ENCODE peak calls at places on chromosomes 6 and 20, in seven cellular contexts. One of them, this sample, is unnamed.

GRCh38 chr6:153024401-153025017 is 22.0 kb upstream of the MTRF1L start:
- DNase-seq in GM12878: peak; percentile 45
- DNase-seq in stomach: peak; percentile 25
- DNase-seq in HepG2: peak; percentile 75
- DNase-seq in esophagus muscularis mucosa: no peak
- DNase-seq in sigmoid colon: no peak
- DNase-seq in transverse colon: peak; percentile 22
- DNase-seq in this sample: no peak

GRCh38 chr6:110593637-110594036 is 117.2 kb upstream of the SLC22A16 start:
- DNase-seq in stomach: no peak
- DNase-seq in GM12878: no peak
- DNase-seq in transverse colon: no peak
- DNase-seq in sigmoid colon: no peak
- DNase-seq in HepG2: peak; percentile 12
- DNase-seq in esophagus muscularis mucosa: no peak
- DNase-seq in this sample: no peak

GRCh38 chr6:166989427-166990034 is 9.7 kb upstream of the CEP43 start:
- DNase-seq in stomach: no peak
- DNase-seq in GM12878: no peak
- DNase-seq in HepG2: peak; percentile 47
- DNase-seq in esophagus muscularis mucosa: no peak
- DNase-seq in sigmoid colon: no peak
- DNase-seq in transverse colon: no peak
- DNase-seq in this sample: no peak

GRCh38 chr20:50721881-50722281 is 9.5 kb upstream of the PARD6B start:
- DNase-seq in esophagus muscularis mucosa: no peak
- DNase-seq in HepG2: no peak
- DNase-seq in sigmoid colon: peak; percentile 56
- DNase-seq in stomach: peak; percentile 31
- DNase-seq in transverse colon: no peak
- DNase-seq in GM12878: no peak
- DNase-seq in this sample: no peak

GRCh38 chr20:16243470-16243869 is 329.8 kb downstream of the KIF16B start:
- DNase-seq in stomach: no peak
- DNase-seq in transverse colon: no peak
- DNase-seq in GM12878: no peak
- DNase-seq in HepG2: peak; percentile 22
- DNase-seq in esophagus muscularis mucosa: no peak
- DNase-seq in sigmoid colon: no peak
- DNase-seq in this sample: no peak

GRCh38 chr6:36136551-36136950 is 6.2 kb downstream of the MAPK13 start:
- DNase-seq in GM12878: no peak
- DNase-seq in transverse colon: no peak
- DNase-seq in stomach: no peak
- DNase-seq in HepG2: no peak
- DNase-seq in sigmoid colon: no peak
- DNase-seq in esophagus muscularis mucosa: no peak
- DNase-seq in this sample: no peak

GRCh38 chr20:1396702-1397101 is 3.8 kb upstream of the FKBP1A start:
- DNase-seq in HepG2: no peak
- DNase-seq in GM12878: no peak
- DNase-seq in esophagus muscularis mucosa: peak; percentile 55
- DNase-seq in stomach: no peak
- DNase-seq in sigmoid colon: no peak
- DNase-seq in transverse colon: no peak
- DNase-seq in this sample: no peak

GRCh38 chr6:90429713-90430112 is 133.1 kb upstream of the BACH2 start:
- DNase-seq in transverse colon: no peak
- DNase-seq in esophagus muscularis mucosa: no peak
- DNase-seq in GM12878: no peak
- DNase-seq in stomach: no peak
- DNase-seq in sigmoid colon: no peak
- DNase-seq in HepG2: no peak
- DNase-seq in this sample: no peak

GRCh38 chr6:16717275-16717942 is 43.9 kb downstream of the ATXN1 start:
- DNase-seq in sigmoid colon: no peak
- DNase-seq in transverse colon: no peak
- DNase-seq in HepG2: no peak
- DNase-seq in stomach: no peak
- DNase-seq in esophagus muscularis mucosa: no peak
- DNase-seq in GM12878: no peak
- DNase-seq in this sample: no peak

GRCh38 chr20:719816-720215 is 44.2 kb upstream of the SCRT2 start:
- DNase-seq in stomach: no peak
- DNase-seq in sigmoid colon: no peak
- DNase-seq in HepG2: no peak
- DNase-seq in transverse colon: no peak
- DNase-seq in GM12878: no peak
- DNase-seq in esophagus muscularis mucosa: no peak
- DNase-seq in this sample: no peak

GRCh38 chr6:33689148-33689494 is 22.4 kb downstream of the UQCC2 start:
- DNase-seq in esophagus muscularis mucosa: no peak
- DNase-seq in GM12878: no peak
- DNase-seq in stomach: no peak
- DNase-seq in sigmoid colon: no peak
- DNase-seq in transverse colon: no peak
- DNase-seq in HepG2: no peak
- DNase-seq in this sample: no peak

GRCh38 chr6:37015532-37015931 is 10.1 kb downstream of the FGD2 start:
- DNase-seq in GM12878: no peak
- DNase-seq in transverse colon: no peak
- DNase-seq in stomach: no peak
- DNase-seq in esophagus muscularis mucosa: no peak
- DNase-seq in HepG2: no peak
- DNase-seq in sigmoid colon: no peak
- DNase-seq in this sample: no peak

GRCh38 chr20:13245250-13245723 is 24.2 kb downstream of the ISM1 start:
- DNase-seq in HepG2: peak; percentile 97
- DNase-seq in transverse colon: no peak
- DNase-seq in sigmoid colon: no peak
- DNase-seq in esophagus muscularis mucosa: peak; percentile 62
- DNase-seq in GM12878: no peak
- DNase-seq in stomach: no peak
- DNase-seq in this sample: no peak

GRCh38 chr20:32207626-32208498 is at the start of the genes PLAGL2 and POFUT1:
- DNase-seq in GM12878: peak; percentile 37
- DNase-seq in HepG2: peak; percentile 82
- DNase-seq in sigmoid colon: peak; percentile 91
- DNase-seq in stomach: peak; percentile 94
- DNase-seq in transverse colon: peak; percentile 93
- DNase-seq in esophagus muscularis mucosa: peak; percentile 93
- DNase-seq in this sample: peak; percentile 88

GRCh38 chr6:166313255-166314070 is 5.3 kb upstream of the PRR18 start:
- DNase-seq in HepG2: peak; percentile 41
- DNase-seq in stomach: peak; percentile 53
- DNase-seq in transverse colon: peak; percentile 27
- DNase-seq in sigmoid colon: no peak
- DNase-seq in GM12878: peak; percentile 44
- DNase-seq in esophagus muscularis mucosa: peak; percentile 77
- DNase-seq in this sample: no peak

GRCh38 chr20:36645998-36646397 is at the start of gene SLA2:
- DNase-seq in esophagus muscularis mucosa: no peak
- DNase-seq in HepG2: no peak
- DNase-seq in stomach: peak; percentile 43
- DNase-seq in transverse colon: peak; percentile 57
- DNase-seq in GM12878: no peak
- DNase-seq in sigmoid colon: no peak
- DNase-seq in this sample: no peak

GRCh38 chr20:33211817-33212424 is 5.2 kb upstream of the BPIFA3 start:
- DNase-seq in HepG2: peak; percentile 78
- DNase-seq in stomach: peak; percentile 82
- DNase-seq in GM12878: no peak
- DNase-seq in esophagus muscularis mucosa: no peak
- DNase-seq in sigmoid colon: no peak
- DNase-seq in transverse colon: peak; percentile 8
- DNase-seq in this sample: no peak

GRCh38 chr20:44799691-44800090 is 10.7 kb downstream of the RIMS4 start:
- DNase-seq in HepG2: no peak
- DNase-seq in stomach: no peak
- DNase-seq in GM12878: no peak
- DNase-seq in esophagus muscularis mucosa: no peak
- DNase-seq in transverse colon: no peak
- DNase-seq in sigmoid colon: no peak
- DNase-seq in this sample: no peak
- H3K36me3 ChIP-seq in HepG2: no peaks in the 10 kb centered on the region
- H3K36me3 ChIP-seq in stomach: no peaks in the 10 kb centered on the region
- H3K36me3 ChIP-seq in GM12878: no peaks in the 10 kb centered on the region
- H3K36me3 ChIP-seq in esophagus muscularis mucosa: no peaks in the 10 kb centered on the region
- H3K36me3 ChIP-seq in transverse colon: no peaks in the 10 kb centered on the region
- H3K36me3 ChIP-seq in sigmoid colon: no peaks in the 10 kb centered on the region
- H3K36me3 ChIP-seq in this sample: no peaks in the 10 kb centered on the region

DNA sequence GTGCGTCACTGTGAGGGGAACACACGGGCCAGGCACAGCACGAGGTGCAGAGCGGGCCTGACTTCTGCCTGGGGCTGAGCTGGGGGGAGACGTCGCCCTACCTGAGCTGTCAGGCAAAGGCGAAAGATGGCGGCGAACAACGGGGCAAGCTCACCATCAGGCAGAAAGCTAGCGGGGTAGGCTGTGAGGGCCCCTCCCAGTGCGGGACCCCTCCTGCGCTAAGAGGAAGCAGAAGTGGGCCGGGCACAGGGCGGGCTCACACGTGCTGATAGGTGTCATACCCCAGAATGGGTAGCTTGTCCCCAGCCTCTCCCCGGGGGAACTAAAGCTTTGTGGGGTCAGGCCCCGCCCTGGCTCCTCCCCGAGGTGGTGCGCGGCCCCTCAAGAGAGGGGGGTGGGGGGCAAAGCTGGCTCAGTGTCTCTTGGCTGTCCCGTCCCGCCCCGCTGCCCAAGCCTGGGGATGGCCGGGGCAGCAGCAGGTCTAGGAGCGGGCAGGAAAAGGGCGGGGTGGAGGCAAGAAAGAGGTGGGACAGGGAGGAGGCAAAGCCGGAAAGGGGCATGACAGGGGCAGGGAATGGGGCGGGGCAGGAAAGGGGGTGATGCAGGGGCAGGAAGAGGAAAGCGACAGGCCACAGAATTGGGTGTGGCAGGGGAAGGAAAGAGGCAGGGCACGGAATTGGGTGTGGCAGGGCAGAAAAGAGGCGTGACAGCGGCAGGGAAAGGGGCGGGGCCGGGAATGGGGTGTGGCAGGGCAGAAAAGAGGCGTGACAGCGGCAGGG is 14.7 kb downstream of the UCKL1 start:
- DNase-seq in GM12878: no peak
- DNase-seq in HepG2: no peak
- DNase-seq in transverse colon: peak; percentile 63
- DNase-seq in sigmoid colon: peak; percentile 66
- DNase-seq in stomach: peak; percentile 64
- DNase-seq in esophagus muscularis mucosa: no peak
- DNase-seq in this sample: peak; percentile 17
- H3K4me3 ChIP-seq in GM12878: no peak overlapping the region
- H3K4me3 ChIP-seq in HepG2: no peak overlapping the region
- H3K4me3 ChIP-seq in transverse colon: no peak overlapping the region
- H3K4me3 ChIP-seq in sigmoid colon: no peak overlapping the region
- H3K4me3 ChIP-seq in stomach: peak overlapping the region; percentile 15
- H3K4me3 ChIP-seq in esophagus muscularis mucosa: no peak overlapping the region
- H3K4me3 ChIP-seq in this sample: no peak overlapping the region

GRCh38 chr6:138594749-138595148 is 95.5 kb upstream of the NHSL1 start:
- DNase-seq in stomach: no peak
- DNase-seq in transverse colon: no peak
- DNase-seq in GM12878: no peak
- DNase-seq in HepG2: no peak
- DNase-seq in sigmoid colon: no peak
- DNase-seq in esophagus muscularis mucosa: no peak
- DNase-seq in this sample: no peak

GRCh38 chr6:138592698-138593097 is 93.4 kb upstream of the NHSL1 start:
- DNase-seq in esophagus muscularis mucosa: no peak
- DNase-seq in GM12878: peak; percentile 55
- DNase-seq in transverse colon: no peak
- DNase-seq in stomach: no peak
- DNase-seq in sigmoid colon: no peak
- DNase-seq in HepG2: no peak
- DNase-seq in this sample: no peak

GRCh38 chr6:138590796-138591709 is 91.8 kb upstream of the NHSL1 start:
- DNase-seq in stomach: peak; percentile 77
- DNase-seq in sigmoid colon: peak; percentile 74
- DNase-seq in GM12878: peak; percentile 31
- DNase-seq in HepG2: peak; percentile 89
- DNase-seq in esophagus muscularis mucosa: no peak
- DNase-seq in transverse colon: peak; percentile 74
- DNase-seq in this sample: peak; percentile 31

GRCh38 chr6:138594042-138594636 is 94.8 kb upstream of the NHSL1 start:
- DNase-seq in GM12878: no peak
- DNase-seq in esophagus muscularis mucosa: no peak
- DNase-seq in transverse colon: no peak
- DNase-seq in sigmoid colon: no peak
- DNase-seq in HepG2: no peak
- DNase-seq in stomach: no peak
- DNase-seq in this sample: no peak

GRCh38 chr6:138593100-138593877 is 94.0 kb upstream of the NHSL1 start:
- DNase-seq in esophagus muscularis mucosa: no peak
- DNase-seq in sigmoid colon: peak; percentile 73
- DNase-seq in transverse colon: peak; percentile 45
- DNase-seq in stomach: peak; percentile 30
- DNase-seq in GM12878: peak; percentile 86
- DNase-seq in HepG2: peak; percentile 92
- DNase-seq in this sample: peak; percentile 39
- TF ChIP-seq EP300 in esophagus muscularis mucosa: no peak
- TF ChIP-seq EP300 in sigmoid colon: peak; percentile 37
- TF ChIP-seq EP300 in transverse colon: no peak
- TF ChIP-seq EP300 in stomach: no peak
- TF ChIP-seq EP300 in GM12878: peak; percentile 98
- TF ChIP-seq EP300 in HepG2: no peak
- TF ChIP-seq EP300 in this sample: no peak

GRCh38 chr6:144480518-144480917 is 195.4 kb downstream of the UTRN start:
- DNase-seq in transverse colon: no peak
- DNase-seq in HepG2: no peak
- DNase-seq in GM12878: no peak
- DNase-seq in stomach: no peak
- DNase-seq in esophagus muscularis mucosa: no peak
- DNase-seq in sigmoid colon: no peak
- DNase-seq in this sample: no peak

GRCh38 chr6:144485531-144485930 is 200.4 kb downstream of the UTRN start:
- DNase-seq in esophagus muscularis mucosa: no peak
- DNase-seq in GM12878: no peak
- DNase-seq in HepG2: no peak
- DNase-seq in transverse colon: no peak
- DNase-seq in sigmoid colon: no peak
- DNase-seq in stomach: no peak
- DNase-seq in this sample: no peak

GRCh38 chr6:144481527-144481926 is 196.4 kb downstream of the UTRN start:
- DNase-seq in HepG2: no peak
- DNase-seq in esophagus muscularis mucosa: no peak
- DNase-seq in stomach: no peak
- DNase-seq in transverse colon: no peak
- DNase-seq in sigmoid colon: no peak
- DNase-seq in GM12878: no peak
- DNase-seq in this sample: no peak

GRCh38 chr6:144479991-144480390 is 194.9 kb downstream of the UTRN start:
- DNase-seq in HepG2: no peak
- DNase-seq in GM12878: no peak
- DNase-seq in sigmoid colon: no peak
- DNase-seq in esophagus muscularis mucosa: no peak
- DNase-seq in stomach: no peak
- DNase-seq in transverse colon: no peak
- DNase-seq in this sample: no peak

DNA sequence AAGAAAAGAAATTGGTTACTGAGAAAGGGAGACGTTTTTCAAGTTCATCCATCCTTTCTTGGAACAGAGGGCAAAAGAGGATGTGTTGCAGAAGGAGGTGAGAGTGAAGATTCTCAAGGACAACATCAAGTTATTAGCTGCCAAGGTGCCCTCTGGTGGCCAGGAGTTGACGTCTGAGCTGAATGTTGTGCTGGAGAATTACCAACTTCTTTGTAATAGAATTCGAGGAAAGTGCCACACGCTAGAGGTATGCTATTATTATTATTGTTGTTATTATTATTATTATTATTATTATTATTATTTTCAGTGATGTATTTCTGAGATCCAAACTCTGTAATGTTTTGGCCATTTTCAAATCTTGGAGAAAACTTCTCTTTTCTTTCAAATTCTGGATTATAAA is 197.0 kb downstream of the UTRN start:
- DNase-seq in GM12878: peak; percentile 20
- DNase-seq in esophagus muscularis mucosa: no peak
- DNase-seq in stomach: peak; percentile 83
- DNase-seq in transverse colon: peak; percentile 81
- DNase-seq in sigmoid colon: peak; percentile 79
- DNase-seq in HepG2: peak; percentile 69
- DNase-seq in this sample: peak; percentile 75
- H3K36me3 ChIP-seq in GM12878: peaks cover 16% of the 10 kb centered on the region
- H3K36me3 ChIP-seq in esophagus muscularis mucosa: peaks cover 26% of the 10 kb centered on the region
- H3K36me3 ChIP-seq in stomach: peaks cover 26% of the 10 kb centered on the region
- H3K36me3 ChIP-seq in transverse colon: no peaks in the 10 kb centered on the region
- H3K36me3 ChIP-seq in sigmoid colon: peaks cover 8% of the 10 kb centered on the region
- H3K36me3 ChIP-seq in HepG2: peaks cover 26% of the 10 kb centered on the region
- H3K36me3 ChIP-seq in this sample: no peaks in the 10 kb centered on the region